ENCODE peak calls at places on chromosomes 1 and 21, in ten cellular contexts. B is suprapubic skin, U is OCI-LY7, H is heart left ventricle, G is fibroblast of lung, A is hepatocyte, D is tibial artery, M is ascending aorta, X is Karpas-422, J is stomach. I is an unnamed sample. For H3K4me1 and H3K9me3, the result is how much of the 10 kb centered on the place peaks cover.

GRCh38 chr1:55378582-55378981 is 163.4 kb upstream of the USP24 start:
- DNase-seq in B (no peak), U (peak), H (no peak), G (peak), A (peak), D (peak), M (no peak), X (peak), J (peak), I (peak)

GRCh38 chr1:243505986-243506689 is 250.3 kb downstream of the SDCCAG8 start:
- DNase-seq in B (no peak), U (no peak), H (no peak), G (no peak), A (no peak), D (no peak), M (no peak), X (no peak), J (no peak), I (no peak)

GRCh38 chr1:243313635-243314536 is 58.0 kb downstream of the SDCCAG8 start:
- DNase-seq in B (no peak), U (no peak), H (no peak), G (no peak), A (no peak), D (no peak), M (no peak), X (no peak), J (no peak), I (no peak)

GRCh38 chr1:28718601-28719331 is 18.0 kb upstream of the YTHDF2 start:
- DNase-seq in B (no peak), U (no peak), H (no peak), G (peak), A (peak), D (no peak), M (no peak), X (peak), J (no peak), I (no peak)

GRCh38 chr1:72397786-72398185 is 115.4 kb upstream of the NEGR1 start:
- DNase-seq in B (peak), U (no peak), H (no peak), G (peak), A (no peak), D (no peak), M (no peak), X (no peak), J (no peak), I (no peak)

GRCh38 chr1:2229032-2229920 is 1.2 kb downstream of the SKI start:
- DNase-seq in B (peak), U (peak), H (peak), G (peak), A (peak), D (peak), M (no peak), X (no peak), J (peak), I (peak)

GRCh38 chr1:19646366-19646765 is 2.3 kb downstream of the NBL1 start:
- DNase-seq in B (no peak), U (no peak), H (no peak), G (no peak), A (no peak), D (no peak), M (no peak), X (peak), J (peak), I (no peak)

GRCh38 chr1:106222415-106222814 is 834.1 kb upstream of the PRMT6 start:
- DNase-seq in B (no peak), U (no peak), H (no peak), G (no peak), A (no peak), D (no peak), M (no peak), X (no peak), J (no peak), I (no peak)

GRCh38 chr1:35539824-35540261 is 17.4 kb downstream of the KIAA0319L start:
- DNase-seq in B (no peak), U (no peak), H (no peak), G (peak), A (no peak), D (no peak), M (no peak), X (peak), J (no peak), I (no peak)

GRCh38 chr1:109186704-109187071 is 27.0 kb upstream of the SARS1 start:
- DNase-seq in B (no peak), U (no peak), H (no peak), G (peak), A (no peak), D (no peak), M (no peak), X (no peak), J (no peak), I (peak)

GRCh38 chr1:12618661-12619395 is 818 bp upstream of the DHRS3 start:
- DNase-seq in B (peak), U (no peak), H (peak), G (peak), A (peak), D (peak), M (peak), X (peak), J (peak), I (peak)

GRCh38 chr1:12620142-12620865 is 2.3 kb upstream of the DHRS3 start:
- DNase-seq in B (no peak), U (no peak), H (no peak), G (no peak), A (no peak), D (no peak), M (no peak), X (no peak), J (no peak), I (no peak)

GRCh38 chr1:12620931-12621330 is 2.9 kb upstream of the DHRS3 start:
- DNase-seq in B (no peak), U (no peak), H (no peak), G (no peak), A (no peak), D (no peak), M (no peak), X (no peak), J (no peak), I (no peak)

GRCh38 chr1:12617901-12618660 is at the start of gene DHRS3:
- DNase-seq in B (peak), U (no peak), H (peak), G (peak), A (peak), D (peak), M (peak), X (peak), J (peak), I (peak)

DNA sequence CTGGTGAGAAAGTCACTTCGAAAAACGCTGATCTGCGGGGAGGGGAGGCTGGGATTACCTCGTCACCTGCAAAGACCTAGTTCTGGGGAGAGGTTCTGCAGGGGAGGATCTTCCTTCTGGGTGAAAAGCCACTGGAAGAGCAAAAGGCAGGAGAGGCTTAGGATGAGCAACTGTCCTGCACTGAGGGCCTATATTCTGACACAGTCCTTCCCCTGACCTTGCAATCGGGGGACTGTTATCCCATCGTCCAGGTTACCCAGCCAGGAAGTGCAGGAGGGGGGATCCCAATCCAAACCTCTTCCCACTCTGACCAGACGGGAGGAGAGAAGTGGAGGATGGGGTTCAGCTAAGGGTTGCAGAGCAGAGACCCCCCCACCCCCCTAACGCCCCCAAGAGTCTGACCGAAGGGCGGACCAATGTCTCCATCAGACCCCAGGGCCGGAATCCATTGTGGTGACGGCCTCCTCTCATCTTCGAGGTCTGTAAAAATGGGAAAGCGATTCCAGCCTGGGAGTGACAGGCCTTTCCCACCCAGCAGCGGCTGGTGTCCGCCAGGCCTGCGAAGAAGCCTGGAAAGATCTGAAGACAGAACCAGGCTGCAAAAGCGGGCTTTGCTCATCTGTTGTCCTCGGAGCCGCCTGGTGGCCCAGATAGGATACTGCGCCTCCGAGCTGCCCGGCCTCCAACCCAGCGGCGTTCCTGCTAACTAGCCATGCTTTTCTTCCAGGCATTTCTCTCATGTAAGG is 1.6 kb upstream of the DHRS3 start:
- DNase-seq in B (peak), U (peak), H (peak), G (peak), A (peak), D (peak), M (peak), X (peak), J (peak), I (peak)
- H3K4me1 ChIP-seq in B (half or more), U (under half), H (half or more), G (under half), A (under half), D (under half), M (under half), X (under half), J (half or more), I (half or more)

GRCh38 chr1:152626688-152627087 is 3.8 kb upstream of the LCE3A start:
- DNase-seq in B (no peak), U (no peak), H (no peak), G (no peak), A (no peak), D (no peak), M (no peak), X (no peak), J (no peak), I (no peak)
- H3K9me3 ChIP-seq in B (under half), U (under half), H (under half), G (under half), A (under half), D (under half), M (under half), X (under half), J (under half), I (under half)

GRCh38 chr21:38351176-38351959 is 94.6 kb downstream of the KCNJ15 start:
- DNase-seq in B (no peak), U (no peak), H (no peak), G (no peak), A (no peak), D (no peak), M (no peak), X (no peak), J (no peak), I (no peak)

GRCh38 chr21:38354231-38354630 is 97.4 kb downstream of the KCNJ15 start:
- DNase-seq in B (no peak), U (no peak), H (no peak), G (no peak), A (no peak), D (no peak), M (no peak), X (no peak), J (no peak), I (no peak)

GRCh38 chr21:38350681-38351080 is 93.9 kb downstream of the KCNJ15 start:
- DNase-seq in B (no peak), U (no peak), H (no peak), G (no peak), A (peak), D (no peak), M (no peak), X (no peak), J (no peak), I (no peak)

GRCh38 chr21:38352536-38353219 is 95.9 kb downstream of the KCNJ15 start:
- DNase-seq in B (no peak), U (no peak), H (peak), G (peak), A (peak), D (peak), M (no peak), X (peak), J (peak), I (no peak)

GRCh38 chr21:38351961-38352521 is 95.2 kb downstream of the KCNJ15 start:
- DNase-seq in B (no peak), U (no peak), H (no peak), G (peak), A (no peak), D (no peak), M (no peak), X (no peak), J (no peak), I (no peak)
- H3K4me1 ChIP-seq in B (under half), U (under half), H (under half), G (under half), A (under half), D (under half), M (under half), X (under half), J (under half), I (under half)

DNA sequence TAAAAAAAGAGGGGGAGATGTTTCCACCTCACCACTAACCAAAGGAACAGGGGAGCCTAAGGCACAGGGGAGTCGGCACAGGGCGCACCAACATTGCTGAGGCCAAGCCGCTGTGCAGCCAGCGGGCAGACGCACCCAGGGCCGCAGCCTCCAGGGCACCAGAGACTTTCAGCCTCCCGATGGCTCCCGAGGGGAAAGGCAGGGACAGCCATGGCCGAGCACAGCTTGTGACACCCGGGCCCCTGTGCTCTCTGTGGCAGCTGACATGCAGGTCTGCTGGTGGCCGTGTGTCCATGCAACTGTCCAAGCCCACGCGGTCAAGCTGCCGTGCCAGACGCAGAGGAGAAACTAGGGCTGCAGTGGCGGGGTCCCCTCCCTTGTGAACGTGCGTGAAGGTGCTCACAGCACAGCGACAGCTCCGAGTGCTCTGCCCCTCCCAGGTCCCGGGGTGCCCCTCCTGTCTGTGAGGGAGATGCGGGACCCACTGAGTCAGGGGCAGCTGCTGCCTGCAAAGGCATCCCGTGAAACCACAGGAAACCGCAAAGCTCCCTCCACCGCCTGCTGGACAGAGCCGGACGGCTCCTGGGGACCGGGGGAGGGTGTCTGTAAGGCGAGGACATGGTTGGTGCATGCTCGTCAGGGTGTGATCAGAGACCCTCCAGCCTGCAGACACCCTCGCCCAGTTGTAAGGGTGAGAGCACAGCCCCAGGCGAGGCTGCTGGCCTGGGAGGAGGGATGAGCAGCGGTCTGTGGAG is 2.5 kb downstream of the KRTAP10-11 start:
- DNase-seq in B (no peak), U (no peak), H (no peak), G (no peak), A (no peak), D (no peak), M (no peak), X (no peak), J (peak), I (no peak)
- H3K9me3 ChIP-seq in B (under half), U (under half), H (under half), G (under half), A (under half), D (under half), M (under half), X (under half), J (under half), I (under half)

DNA sequence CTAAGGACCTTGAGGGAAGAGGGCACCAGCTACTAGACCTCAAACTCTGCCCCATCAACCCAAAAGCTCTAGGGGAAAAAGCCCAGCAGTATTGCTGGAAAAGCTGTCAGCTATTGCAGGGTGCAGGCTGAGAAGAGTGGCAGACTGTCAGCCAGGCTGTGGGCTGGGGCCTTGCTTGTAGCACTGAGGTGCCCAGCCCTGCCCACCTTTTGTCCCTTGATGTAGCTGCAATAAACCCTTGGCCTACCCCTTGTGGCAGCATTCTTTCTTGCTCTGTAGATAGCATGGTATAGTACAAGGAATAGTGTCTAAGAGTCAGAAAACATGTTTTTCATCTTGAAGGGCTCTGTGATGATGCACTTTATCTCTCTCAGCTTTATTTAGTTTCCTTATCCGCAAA is 39.4 kb downstream of the CDC14A start:
- DNase-seq in B (no peak), U (no peak), H (no peak), G (no peak), A (no peak), D (no peak), M (no peak), X (no peak), J (no peak), I (no peak)
- H3K4me1 ChIP-seq in B (under half), U (under half), H (under half), G (under half), A (under half), D (under half), M (under half), X (under half), J (under half), I (under half)

I was measured in sigmoid colon.